ENCODE peak calls at places on chromosomes 13 and 19, in four cellular contexts. Y is HepG2, T is K562, F is GM12878. H is an unnamed sample.

GRCh38 chr13:50224534-50224933 is 209.3 kb downstream of the KCNRG start:
- DNase-seq in F (no peak), Y (no peak), T (no peak), H (no peak)

GRCh38 chr19:23203841-23204344 is 46.3 kb downstream of the ZNF724 start:
- DNase-seq in T (no peak), Y (no peak), F (no peak), H (no peak)

GRCh38 chr19:36688058-36688457 is 646 bp downstream of the ZNF567 start:
- DNase-seq in Y (no peak), T (no peak), F (no peak), H (no peak)

GRCh38 chr13:74443623-74444022 is 309.4 kb upstream of the KLF12 start:
- DNase-seq in T (no peak), Y (no peak), F (no peak), H (peak)

GRCh38 chr13:21822029-21822428 is 151.2 kb downstream of the FGF9 start:
- DNase-seq in F (no peak), Y (no peak), T (no peak), H (no peak)

GRCh38 chr13:44746690-44747089 is 170.6 kb upstream of the TSC22D1 start:
- DNase-seq in F (no peak), Y (no peak), T (no peak), H (no peak)

GRCh38 chr13:109938255-109938936 is 152.0 kb upstream of the IRS2 start:
- DNase-seq in Y (no peak), F (no peak), T (no peak), H (no peak)

GRCh38 chr13:99686944-99687382 is 185.7 kb downstream of the TM9SF2 start:
- DNase-seq in F (no peak), T (no peak), Y (no peak), H (no peak)

GRCh38 chr13:98144501-98145350 is 1.8 kb downstream of the FARP1 start:
- DNase-seq in F (no peak), Y (peak), T (no peak), H (no peak)

GRCh38 chr13:98300956-98301641 is 124.0 kb upstream of the RNF113B start:
- DNase-seq in Y (peak), F (no peak), T (no peak), H (no peak)

GRCh38 chr19:34963531-34964406 is at the start of gene ZNF792:
- DNase-seq in Y (peak), F (no peak), T (peak), H (peak)

GRCh38 chr13:30396434-30397075 is 25.7 kb upstream of the UBE2L5 start:
- DNase-seq in F (no peak), T (no peak), Y (no peak), H (no peak)

GRCh38 chr19:3108775-3109174 is 14.6 kb downstream of the GNA11 start:
- DNase-seq in F (no peak), T (peak), Y (peak), H (no peak)
- TF ChIP-seq CHD4 in F (no peak), T (no peak), Y (no peak), H (no peak)

DNA sequence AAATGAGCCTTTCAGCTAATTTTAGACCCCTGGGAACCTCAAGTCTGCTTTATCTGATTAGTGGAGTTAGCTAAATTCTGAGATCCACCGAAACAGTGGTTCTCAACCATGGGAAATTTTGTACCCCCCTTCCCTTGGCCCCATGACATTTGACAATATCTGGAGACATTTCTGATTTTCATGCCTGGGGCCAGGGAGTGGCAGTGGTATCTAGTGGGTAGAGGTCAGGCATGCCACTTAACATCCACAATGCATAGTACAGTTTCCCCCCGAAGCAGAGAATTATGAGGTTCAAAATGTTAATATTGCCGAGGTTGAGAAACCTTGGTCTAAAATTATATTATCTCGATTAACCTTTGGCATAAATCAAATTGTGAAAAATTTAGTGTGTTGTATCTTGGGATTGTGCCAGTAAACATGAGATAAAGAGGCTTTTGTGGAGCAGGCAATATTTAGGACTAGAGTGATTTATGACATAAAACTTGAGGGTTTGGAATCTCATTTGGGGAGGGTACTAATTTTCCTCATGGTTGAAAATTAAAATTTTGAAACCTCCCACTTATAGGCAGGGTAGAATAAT is 147.9 kb downstream of the LMO7 start:
- DNase-seq in T (no peak), F (no peak), Y (no peak), H (peak)
- TF ChIP-seq CHD4 in T (no peak), F (no peak), Y (no peak), H (no peak)

GRCh38 chr19:6744381-6745288 is 5.2 kb downstream of the TRIP10 start:
- DNase-seq in F (no peak), T (no peak), Y (no peak), H (peak)

GRCh38 chr19:6745965-6746364 is 6.5 kb downstream of the TRIP10 start:
- DNase-seq in T (no peak), F (no peak), Y (no peak), H (no peak)

GRCh38 chr19:6743714-6744380 is 4.4 kb downstream of the TRIP10 start:
- DNase-seq in T (no peak), Y (no peak), F (no peak), H (no peak)

GRCh38 chr19:6740589-6741348 is 1.3 kb downstream of the TRIP10 start:
- DNase-seq in T (peak), F (no peak), Y (no peak), H (no peak)

DNA sequence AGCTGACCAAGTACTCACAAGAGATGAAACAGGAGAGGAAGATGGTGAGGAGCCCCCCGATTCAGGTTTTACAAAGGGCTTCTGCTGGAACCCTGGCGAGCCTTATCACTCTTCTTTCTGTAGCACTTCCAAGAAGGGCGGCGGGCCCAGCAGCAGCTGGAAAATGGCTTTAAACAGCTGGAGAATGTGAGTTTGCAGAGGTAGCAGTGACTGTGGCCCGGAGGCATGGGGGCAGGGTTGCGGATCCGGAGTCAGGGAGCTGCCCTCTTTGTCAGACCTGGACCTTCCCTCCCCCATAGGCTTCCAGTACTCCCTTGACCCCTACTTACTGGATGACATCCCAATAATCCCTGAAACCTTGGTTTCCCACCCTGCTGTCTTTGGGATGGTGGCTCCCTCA is 3.6 kb downstream of the TRIP10 start:
- DNase-seq in T (no peak), Y (no peak), F (no peak), H (no peak)
- TF ChIP-seq CHD4 in T (no peak), Y (no peak), F (no peak), H (no peak)

GRCh38 chr19:3850320-3850972 is 18.4 kb downstream of the ZFR2 start:
- DNase-seq in T (no peak), Y (no peak), F (no peak), H (no peak)

GRCh38 chr19:3851254-3852176 is 17.3 kb downstream of the ZFR2 start:
- DNase-seq in T (no peak), Y (no peak), F (no peak), H (no peak)

GRCh38 chr19:3852177-3852511 is 16.7 kb downstream of the ZFR2 start:
- DNase-seq in F (no peak), T (no peak), Y (no peak), H (no peak)

GRCh38 chr19:3849787-3850186 is 19.1 kb downstream of the ZFR2 start:
- DNase-seq in F (no peak), T (peak), Y (no peak), H (no peak)

GRCh38 chr19:3849092-3849491 is 19.7 kb downstream of the ZFR2 start:
- DNase-seq in Y (peak), F (no peak), T (peak), H (no peak)
- TF ChIP-seq CHD4 in Y (no peak), F (no peak), T (no peak), H (no peak)

GRCh38 chr13:111978536-111978935 is 88.4 kb upstream of the SOX1 start:
- DNase-seq in Y (no peak), F (no peak), T (no peak), H (no peak)

GRCh38 chr13:111980146-111980929 is 86.6 kb upstream of the SOX1 start:
- DNase-seq in F (no peak), T (no peak), Y (no peak), H (no peak)

GRCh38 chr13:111981446-111982165 is 85.3 kb upstream of the SOX1 start:
- DNase-seq in T (no peak), Y (no peak), F (no peak), H (no peak)

GRCh38 chr13:111984349-111984748 is 82.6 kb upstream of the SOX1 start:
- DNase-seq in F (no peak), Y (no peak), T (no peak), H (no peak)

GRCh38 chr13:111981006-111981405 is 85.9 kb upstream of the SOX1 start:
- DNase-seq in T (no peak), Y (no peak), F (no peak), H (no peak)
- TF ChIP-seq CHD4 in T (no peak), Y (no peak), F (no peak), H (no peak)

GRCh38 chr13:47241446-47241845 is 344.6 kb upstream of the HTR2A start:
- DNase-seq in Y (no peak), T (no peak), F (no peak), H (no peak)

GRCh38 chr13:47232516-47232915 is 335.7 kb upstream of the HTR2A start:
- DNase-seq in F (no peak), Y (no peak), T (no peak), H (no peak)

GRCh38 chr13:47239025-47239424 is 342.2 kb upstream of the HTR2A start:
- DNase-seq in T (no peak), Y (no peak), F (no peak), H (no peak)

GRCh38 chr13:47233734-47234133 is 336.9 kb upstream of the HTR2A start:
- DNase-seq in F (no peak), T (no peak), Y (no peak), H (no peak)

DNA sequence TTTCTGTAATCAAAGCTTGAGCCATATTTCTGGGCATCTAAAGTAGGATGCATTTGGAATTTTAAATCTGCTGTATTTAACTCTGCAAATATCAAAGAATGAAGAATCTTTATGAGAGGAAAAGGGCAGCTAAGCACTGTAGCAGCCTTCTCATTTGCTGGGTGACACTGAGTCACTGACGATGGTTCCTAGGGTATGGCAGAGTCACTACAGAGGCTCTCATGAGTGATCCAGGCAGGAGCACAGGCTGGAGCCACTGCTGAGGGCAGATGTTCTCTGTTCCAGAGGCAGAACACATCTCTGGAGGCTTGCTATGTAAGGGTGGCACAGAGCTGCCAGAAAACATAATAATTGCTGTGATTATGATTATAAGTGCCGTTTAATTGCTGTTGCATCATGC is 340.7 kb upstream of the HTR2A start:
- DNase-seq in F (no peak), Y (no peak), T (no peak), H (no peak)
- TF ChIP-seq CHD4 in F (no peak), Y (no peak), T (no peak), H (no peak)

GRCh38 chr13:26619321-26619720 is 61.8 kb downstream of the WASF3 start:
- DNase-seq in F (no peak), Y (no peak), T (no peak), H (no peak)
- TF ChIP-seq CHD4 in F (no peak), Y (no peak), T (no peak), H (no peak)

GRCh38 chr13:104310861-104311260 is 1244.6 kb upstream of the SLC10A2 start:
- DNase-seq in Y (no peak), T (no peak), F (no peak), H (no peak)
- TF ChIP-seq CHD4 in Y (no peak), T (no peak), F (no peak), H (no peak)

DNA sequence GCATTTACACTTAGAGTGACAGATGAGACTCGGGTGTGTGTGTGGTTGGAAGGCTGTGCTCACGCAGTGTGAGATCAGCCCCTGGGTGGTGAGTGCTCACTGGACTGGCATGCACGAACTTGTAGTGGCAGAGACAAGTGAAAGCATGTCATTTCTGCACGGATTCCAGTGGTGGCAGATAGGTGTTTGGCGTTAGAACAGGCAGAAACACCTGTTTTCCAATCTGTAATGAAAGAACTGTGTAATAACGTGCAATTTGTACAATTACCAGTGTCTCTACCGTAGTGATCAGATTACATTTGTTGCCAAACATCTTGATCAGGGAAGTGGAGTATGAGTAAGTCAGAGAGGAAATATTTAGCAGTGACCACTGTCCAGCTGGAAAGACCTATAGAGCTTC is 8.2 kb downstream of the LAMP1 start:
- DNase-seq in F (no peak), Y (no peak), T (no peak), H (no peak)
- TF ChIP-seq CHD4 in F (no peak), Y (no peak), T (no peak), H (no peak)